ENCODE peak calls at places on chromosomes 1 and 21, in eight cellular contexts. N, J, Q, U, H, R, M and L are unnamed samples.
A peak's percentile ranks its signal among the peaks of the same experiment; 100 is the strongest.

GRCh38 chr21:38377165-38378093 is 120.6 kb downstream of the KCNJ15 start:
- DNase-seq in Q (no peak), N (no peak), J (no peak), M (no peak), H (no peak), R (no peak), U (no peak), L (no peak)

GRCh38 chr1:219563568-219563967 is 49.3 kb downstream of the ZC3H11B start:
- DNase-seq in M (no peak), N (no peak), U (no peak), J (no peak), Q (no peak), R (no peak), H (no peak), L (no peak)

GRCh38 chr21:44094832-44095231 is 12.4 kb upstream of the PWP2 start:
- DNase-seq in R (no peak), M (no peak), U (no peak), H (no peak), J (no peak), N (no peak), Q (no peak), L (no peak)

GRCh38 chr1:41639332-41639936 is 155.0 kb upstream of the EDN2 start:
- DNase-seq in U (peak; percentile 78), R (peak; percentile 75), H (peak; percentile 42), M (no peak), Q (no peak), J (no peak), N (no peak), L (no peak)

GRCh38 chr1:49171941-49172593 is 395.4 kb upstream of the BEND5 start:
- DNase-seq in R (no peak), U (no peak), N (no peak), J (no peak), H (no peak), M (no peak), Q (no peak), L (no peak)

GRCh38 chr1:6603424-6603850 is 768 bp upstream of the KLHL21 start:
- DNase-seq in U (peak; percentile 83), N (no peak), Q (no peak), R (peak; percentile 89), H (peak; percentile 62), J (peak; percentile 37), M (peak; percentile 75), L (no peak)

GRCh38 chr21:43877936-43878575 is 13.0 kb downstream of the AGPAT3 start:
- DNase-seq in J (no peak), U (no peak), R (no peak), H (no peak), M (no peak), N (no peak), Q (no peak), L (no peak)

GRCh38 chr1:228082975-228083870 is 715 bp downstream of the ARF1 start:
- DNase-seq in R (no peak), N (no peak), Q (no peak), U (peak; percentile 43), M (peak; percentile 62), J (no peak), H (no peak), L (no peak)

GRCh38 chr1:202293620-202294019 is 48.1 kb downstream of the UBE2T start:
- DNase-seq in R (no peak), M (no peak), J (no peak), N (no peak), U (no peak), Q (no peak), H (no peak), L (no peak)

GRCh38 chr1:110829955-110830553 is 42.9 kb upstream of the CD53 start:
- DNase-seq in Q (peak; percentile 42), H (no peak), J (peak; percentile 28), M (no peak), N (no peak), R (no peak), U (peak; percentile 34), L (no peak)

GRCh38 chr1:116154536-116154935 is 43.3 kb downstream of the MAB21L3 start:
- DNase-seq in Q (no peak), M (no peak), R (no peak), J (no peak), U (no peak), N (no peak), H (no peak), L (no peak)

GRCh38 chr1:153260980-153261792 is 1.7 kb downstream of the LORICRIN start:
- DNase-seq in Q (no peak), H (no peak), M (peak; percentile 40), N (no peak), J (peak; percentile 33), U (no peak), R (peak; percentile 9), L (no peak)

GRCh38 chr1:12229835-12230548 is at the start of gene VPS13D:
- DNase-seq in M (peak; percentile 80), N (peak; percentile 73), H (peak; percentile 53), R (peak; percentile 66), J (peak; percentile 82), Q (peak; percentile 70), U (peak; percentile 72), L (peak; percentile 43)

GRCh38 chr1:24558902-24559791 is 3.3 kb downstream of the NCMAP start:
- DNase-seq in J (no peak), H (peak; percentile 67), M (no peak), N (no peak), U (peak; percentile 75), R (peak; percentile 82), Q (peak; percentile 83), L (peak; percentile 32)

GRCh38 chr1:213982814-213983588 is 4.8 kb upstream of the PROX1 start:
- DNase-seq in J (peak; percentile 61), H (no peak), U (no peak), Q (no peak), R (no peak), M (no peak), N (no peak), L (no peak)

GRCh38 chr1:16338961-16339360 is 13.3 kb downstream of the FBXO42 start:
- DNase-seq in Q (no peak), N (no peak), R (no peak), M (no peak), J (no peak), U (no peak), H (no peak), L (no peak)

DNA sequence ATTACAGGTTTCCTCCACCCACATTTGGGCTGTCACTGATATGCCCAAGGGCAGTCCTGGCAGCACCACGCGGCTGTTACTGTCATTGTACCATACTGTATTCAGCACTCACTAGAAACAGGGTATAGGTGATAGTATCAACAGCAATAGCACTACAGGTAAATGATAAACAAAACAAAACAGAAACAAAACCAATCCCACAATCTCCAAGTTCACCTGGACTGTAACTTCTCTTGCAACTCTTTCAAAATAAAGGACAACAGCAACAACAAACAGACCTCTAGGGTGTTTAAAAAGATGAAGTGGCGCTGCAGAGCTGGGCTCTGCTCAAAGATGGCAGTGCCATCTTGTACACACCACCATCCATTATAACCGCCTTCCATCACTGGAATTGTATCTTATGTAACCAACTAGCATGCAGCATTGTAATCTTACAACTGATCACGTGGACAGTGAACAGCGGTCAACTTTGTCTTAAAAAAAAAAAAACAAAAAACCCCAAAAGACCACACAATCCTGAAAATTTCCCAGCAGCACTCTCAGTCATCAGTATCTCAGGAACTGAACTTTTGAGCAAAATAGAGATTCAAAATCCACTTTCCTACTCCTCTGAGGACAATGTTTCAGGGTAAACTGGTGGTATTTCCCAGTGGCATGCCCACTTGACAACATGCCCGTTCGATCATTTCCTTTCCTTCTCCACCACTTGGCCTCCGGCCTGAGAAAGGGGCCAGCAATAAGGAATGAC is 3.8 kb downstream of the IRF2BP2 start:
- DNase-seq in Q (peak; percentile 75), J (peak; percentile 64), N (no peak), M (no peak), R (peak; percentile 67), U (peak; percentile 66), H (no peak), L (no peak)
- TF ChIP-seq CTCF in Q (peak; percentile 31), J (peak; percentile 13), N (no peak), M (no peak), R (no peak), U (no peak), H (no peak), L (no peak)

GRCh38 chr21:45405271-45405818 is 380 bp downstream of the COL18A1 start:
- DNase-seq in U (peak; percentile 22), N (no peak), R (no peak), Q (no peak), H (no peak), J (no peak), M (peak; percentile 71), L (no peak)
- TF ChIP-seq CTCF in U (no peak), N (no peak), R (no peak), Q (no peak), H (no peak), J (no peak), M (no peak), L (no peak)

DNA sequence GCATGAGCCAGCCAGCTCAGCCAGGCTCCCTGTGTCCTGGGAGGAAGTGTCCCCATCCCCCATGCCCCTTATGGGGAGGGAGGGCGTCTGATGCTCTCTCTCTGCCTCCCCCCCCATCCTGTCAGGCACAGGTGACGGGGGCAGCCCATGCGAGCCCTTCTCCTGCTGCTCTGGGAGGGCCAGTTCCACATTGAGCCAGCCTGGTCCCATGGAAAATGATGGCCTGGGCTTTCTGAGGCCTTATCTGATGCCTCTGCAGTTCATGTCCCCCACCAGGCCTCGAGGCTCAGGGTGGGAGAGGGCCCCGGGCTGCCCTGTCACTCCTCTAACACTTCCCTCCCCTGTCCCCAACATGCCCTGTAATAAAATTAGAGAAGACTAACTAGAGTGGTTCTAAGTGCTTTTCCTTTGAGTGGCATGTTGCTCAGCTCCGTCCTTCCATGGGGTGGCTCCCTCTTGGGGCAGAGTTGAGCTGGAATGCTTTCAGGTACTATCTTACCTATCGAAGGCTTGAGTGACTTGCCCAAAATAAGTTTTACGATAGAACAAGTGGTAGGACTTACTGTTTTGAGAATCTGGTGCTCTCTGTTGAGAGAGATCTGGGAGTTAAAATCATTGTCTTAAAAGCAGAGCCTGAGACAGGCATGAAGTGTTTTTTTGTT is 1.8 kb upstream of the MTFR1L start:
- DNase-seq in H (no peak), M (no peak), U (no peak), J (peak; percentile 44), Q (no peak), N (no peak), R (no peak), L (no peak)
- TF ChIP-seq CTCF in H (peak; percentile 10), M (no peak), U (no peak), J (peak; percentile 31), Q (no peak), N (no peak), R (no peak), L (no peak)

GRCh38 chr1:22509815-22510214 is 53.5 kb upstream of the EPHA8 start:
- DNase-seq in U (no peak), N (no peak), Q (no peak), M (no peak), H (no peak), R (peak; percentile 57), J (no peak), L (no peak)

GRCh38 chr1:22508991-22509390 is 54.3 kb upstream of the EPHA8 start:
- DNase-seq in Q (no peak), H (no peak), N (no peak), M (no peak), J (no peak), U (no peak), R (no peak), L (no peak)

GRCh38 chr1:22508329-22508728 is 55.0 kb upstream of the EPHA8 start:
- DNase-seq in N (no peak), M (no peak), J (no peak), H (no peak), Q (no peak), R (no peak), U (no peak), L (peak; percentile 15)

GRCh38 chr1:22506130-22506692 is 54.6 kb downstream of the ZBTB40 start:
- DNase-seq in H (no peak), Q (no peak), J (no peak), R (no peak), N (no peak), M (no peak), U (no peak), L (no peak)

GRCh38 chr1:22507582-22507981 is 55.7 kb upstream of the EPHA8 start:
- DNase-seq in N (no peak), R (no peak), U (no peak), H (no peak), M (no peak), J (no peak), Q (no peak), L (no peak)
- TF ChIP-seq CTCF in N (no peak), R (no peak), U (no peak), H (no peak), M (no peak), J (no peak), Q (no peak), L (no peak)